ENCODE peak calls at places on chromosome 18, in five cellular contexts. E is endothelial cell of umbilical vein, Y is NCI-H1105 treated with DMSO at 0.1 percent for 48 hours, X is HCEC 1CT, A is GM20000. H is an unnamed sample.

GRCh38 chr18:21389903-21390302 is 147.9 kb downstream of the GREB1L start:
- DNase-seq in E (no peak), Y (no peak), X (no peak), A (no peak), H (no peak)

GRCh38 chr18:41391616-41392610 is 563.1 kb upstream of the PIK3C3 start:
- DNase-seq in E (peak), Y (peak), X (peak), A (peak), H (peak)

GRCh38 chr18:44830551-44830950 is 149.9 kb downstream of the SETBP1 start:
- DNase-seq in E (no peak), Y (no peak), X (no peak), A (no peak), H (no peak)

GRCh38 chr18:22609642-22610041 is 191.9 kb upstream of the CTAGE1 start:
- DNase-seq in E (peak), Y (no peak), X (no peak), A (no peak), H (no peak)

GRCh38 chr18:13449651-13450050 is 231.1 kb downstream of the LDLRAD4 start:
- DNase-seq in E (no peak), Y (no peak), X (no peak), A (no peak), H (no peak)

GRCh38 chr18:28995319-28995718 is 818.4 kb upstream of the CDH2 start:
- DNase-seq in E (peak), Y (no peak), X (no peak), A (no peak), H (no peak)

GRCh38 chr18:58186258-58186948 is 142.4 kb downstream of the NEDD4L start:
- DNase-seq in E (peak), Y (no peak), X (peak), A (no peak), H (no peak)

GRCh38 chr18:59502899-59503245 is 143.8 kb upstream of the LMAN1 start:
- DNase-seq in E (no peak), Y (no peak), X (no peak), A (no peak), H (no peak)

GRCh38 chr18:10410472-10411300 is 43.7 kb upstream of the APCDD1 start:
- DNase-seq in E (no peak), Y (no peak), X (no peak), A (no peak), H (no peak)

GRCh38 chr18:58309610-58310239 is 265.7 kb downstream of the NEDD4L start:
- DNase-seq in E (no peak), Y (no peak), X (no peak), A (no peak), H (no peak)

GRCh38 chr18:13221821-13222220 is 3.3 kb downstream of the LDLRAD4 start:
- DNase-seq in E (no peak), Y (peak), X (no peak), A (no peak), H (no peak)

GRCh38 chr18:79366177-79367094 is 29.3 kb upstream of the NFATC1 start:
- DNase-seq in E (no peak), Y (peak), X (peak), A (no peak), H (no peak)

GRCh38 chr18:48216639-48217280 is 192.4 kb downstream of the ZBTB7C start:
- DNase-seq in E (no peak), Y (no peak), X (no peak), A (no peak), H (no peak)

GRCh38 chr18:12703714-12704113 is 872 bp downstream of the PSMG2 start:
- DNase-seq in E (no peak), Y (peak), X (peak), A (no peak), H (no peak)

GRCh38 chr18:68454511-68455228 is 260.2 kb downstream of the TMX3 start:
- DNase-seq in E (no peak), Y (no peak), X (peak), A (no peak), H (no peak)

GRCh38 chr18:57802166-57802868 is 798 bp downstream of the ATP8B1 start:
- DNase-seq in E (no peak), Y (peak), X (no peak), A (peak), H (peak)

GRCh38 chr18:36382151-36382550 is 84.6 kb downstream of the FHOD3 start:
- DNase-seq in E (no peak), Y (no peak), X (no peak), A (no peak), H (no peak)

GRCh38 chr18:51726614-51727013 is 529.1 kb upstream of the MEX3C start:
- DNase-seq in E (no peak), Y (no peak), X (no peak), A (no peak), H (peak)

GRCh38 chr18:63590368-63590767 is 3.2 kb downstream of the SERPINB13 start:
- DNase-seq in E (no peak), Y (no peak), X (peak), A (no peak), H (no peak)

GRCh38 chr18:8443505-8443904 is 165.7 kb upstream of the RAB12 start:
- DNase-seq in E (no peak), Y (no peak), X (no peak), A (no peak), H (no peak)

GRCh38 chr18:5519448-5520362 is 24.1 kb downstream of the EPB41L3 start:
- DNase-seq in E (peak), Y (no peak), X (no peak), A (no peak), H (no peak)

GRCh38 chr18:407168-407567 is 93.3 kb downstream of the COLEC12 start:
- DNase-seq in E (no peak), Y (no peak), X (no peak), A (no peak), H (no peak)

GRCh38 chr18:78813898-78814297 is 165.7 kb upstream of the SALL3 start:
- DNase-seq in E (no peak), Y (no peak), X (no peak), A (no peak), H (no peak)

GRCh38 chr18:38966846-38967245 is 1401.2 kb upstream of the CELF4 start:
- DNase-seq in E (no peak), Y (no peak), X (no peak), A (no peak), H (no peak)

GRCh38 chr18:25097119-25098114 is 254.5 kb downstream of the ZNF521 start:
- DNase-seq in E (peak), Y (no peak), X (peak), A (no peak), H (no peak)

GRCh38 chr18:39453882-39454281 is 1888.3 kb upstream of the CELF4 start:
- DNase-seq in E (peak), Y (peak), X (peak), A (no peak), H (no peak)

GRCh38 chr18:44840053-44840826 is 159.6 kb downstream of the SETBP1 start:
- DNase-seq in E (no peak), Y (peak), X (no peak), A (no peak), H (no peak)

GRCh38 chr18:73824684-73825083 is 322.9 kb downstream of the FBXO15 start:
- DNase-seq in E (no peak), Y (no peak), X (no peak), A (no peak), H (no peak)

GRCh38 chr18:47826157-47827074 is 104.0 kb downstream of the SMAD2 start:
- DNase-seq in E (no peak), Y (peak), X (no peak), A (no peak), H (no peak)

GRCh38 chr18:658947-659533 is 1.6 kb downstream of the TYMS start:
- DNase-seq in E (no peak), Y (no peak), X (no peak), A (no peak), H (no peak)

GRCh38 chr18:56479836-56480235 is 158.6 kb downstream of the TXNL1 start:
- DNase-seq in E (no peak), Y (no peak), X (no peak), A (no peak), H (no peak)

GRCh38 chr18:39057423-39058057 is 1491.9 kb upstream of the CELF4 start:
- DNase-seq in E (peak), Y (no peak), X (peak), A (no peak), H (no peak)